ENCODE peak calls at places on chromosomes 16 and 17, in five cellular contexts. One of them, this sample, is unnamed.

GRCh38 chr16:58462499-58462996 is 37.4 kb upstream of the NDRG4 start:
- DNase-seq in AG04450: no peak
- DNase-seq in GM12865: no peak
- DNase-seq in retinal pigment epithelial cell: no peak
- DNase-seq in sigmoid colon: no peak
- DNase-seq in this sample: no peak

GRCh38 chr17:2056221-2057129 is 1.6 kb downstream of the HIC1 start:
- DNase-seq in GM12865: peak
- DNase-seq in AG04450: no peak
- DNase-seq in retinal pigment epithelial cell: no peak
- DNase-seq in sigmoid colon: peak
- DNase-seq in this sample: peak

GRCh38 chr16:177394-177822 is 928 bp downstream of the HBA1 start:
- DNase-seq in sigmoid colon: no peak
- DNase-seq in retinal pigment epithelial cell: no peak
- DNase-seq in GM12865: no peak
- DNase-seq in AG04450: no peak
- DNase-seq in this sample: no peak

GRCh38 chr16:66606000-66606751 is 1.7 kb downstream of the CMTM3 start:
- DNase-seq in sigmoid colon: no peak
- DNase-seq in GM12865: peak
- DNase-seq in retinal pigment epithelial cell: no peak
- DNase-seq in AG04450: no peak
- DNase-seq in this sample: peak

GRCh38 chr17:3928394-3928793 is 12.1 kb upstream of the P2RX1 start:
- DNase-seq in AG04450: no peak
- DNase-seq in GM12865: no peak
- DNase-seq in retinal pigment epithelial cell: no peak
- DNase-seq in sigmoid colon: no peak
- DNase-seq in this sample: no peak

GRCh38 chr16:89371968-89372634 is 118.3 kb downstream of the ANKRD11 start:
- DNase-seq in AG04450: no peak
- DNase-seq in sigmoid colon: no peak
- DNase-seq in GM12865: no peak
- DNase-seq in retinal pigment epithelial cell: no peak
- DNase-seq in this sample: no peak

GRCh38 chr17:62780273-62780672 is 27.8 kb downstream of the MARCHF10 start:
- DNase-seq in sigmoid colon: no peak
- DNase-seq in GM12865: no peak
- DNase-seq in retinal pigment epithelial cell: no peak
- DNase-seq in AG04450: no peak
- DNase-seq in this sample: no peak

GRCh38 chr16:82852388-82852998 is 225.7 kb downstream of the CDH13 start:
- DNase-seq in GM12865: no peak
- DNase-seq in AG04450: no peak
- DNase-seq in sigmoid colon: no peak
- DNase-seq in retinal pigment epithelial cell: no peak
- DNase-seq in this sample: no peak

GRCh38 chr16:22270525-22270924 is 26.7 kb upstream of the POLR3E start:
- DNase-seq in AG04450: no peak
- DNase-seq in GM12865: peak
- DNase-seq in retinal pigment epithelial cell: no peak
- DNase-seq in sigmoid colon: no peak
- DNase-seq in this sample: no peak

GRCh38 chr17:77434136-77435114 is 293.7 kb downstream of the SEC14L1 start:
- DNase-seq in sigmoid colon: no peak
- DNase-seq in GM12865: no peak
- DNase-seq in retinal pigment epithelial cell: no peak
- DNase-seq in AG04450: no peak
- DNase-seq in this sample: no peak

GRCh38 chr17:8630227-8630801 is at the start of gene MYH10:
- DNase-seq in sigmoid colon: peak
- DNase-seq in retinal pigment epithelial cell: no peak
- DNase-seq in GM12865: no peak
- DNase-seq in AG04450: no peak
- DNase-seq in this sample: no peak

GRCh38 chr16:66508261-66508913 is 41.5 kb downstream of the TK2 start:
- DNase-seq in GM12865: peak
- DNase-seq in AG04450: no peak
- DNase-seq in sigmoid colon: peak
- DNase-seq in retinal pigment epithelial cell: peak
- DNase-seq in this sample: no peak

GRCh38 chr17:82956726-82957468 is 117.1 kb upstream of the ZNF750 start:
- DNase-seq in GM12865: no peak
- DNase-seq in retinal pigment epithelial cell: no peak
- DNase-seq in AG04450: no peak
- DNase-seq in sigmoid colon: peak
- DNase-seq in this sample: no peak

GRCh38 chr17:38431343-38432145 is 3.3 kb downstream of the ARHGAP23 start:
- DNase-seq in AG04450: no peak
- DNase-seq in GM12865: no peak
- DNase-seq in sigmoid colon: no peak
- DNase-seq in retinal pigment epithelial cell: no peak
- DNase-seq in this sample: no peak

GRCh38 chr16:57800213-57801097 is 1.8 kb downstream of the KIFC3 start:
- DNase-seq in GM12865: no peak
- DNase-seq in sigmoid colon: no peak
- DNase-seq in AG04450: no peak
- DNase-seq in retinal pigment epithelial cell: no peak
- DNase-seq in this sample: no peak

GRCh38 chr17:2054740-2055493 is at the start of gene HIC1:
- DNase-seq in sigmoid colon: peak
- DNase-seq in GM12865: peak
- DNase-seq in AG04450: no peak
- DNase-seq in retinal pigment epithelial cell: no peak
- DNase-seq in this sample: peak

GRCh38 chr16:8278181-8278580 is 312.1 kb downstream of the TMEM114 start:
- DNase-seq in sigmoid colon: no peak
- DNase-seq in AG04450: no peak
- DNase-seq in GM12865: no peak
- DNase-seq in retinal pigment epithelial cell: no peak
- DNase-seq in this sample: no peak

GRCh38 chr16:87465306-87465705 is 27.5 kb downstream of the ZCCHC14 start:
- DNase-seq in AG04450: peak
- DNase-seq in retinal pigment epithelial cell: peak
- DNase-seq in sigmoid colon: peak
- DNase-seq in GM12865: no peak
- DNase-seq in this sample: no peak

GRCh38 chr17:30590086-30590485 is 112.9 kb downstream of the GOSR1 start:
- DNase-seq in AG04450: no peak
- DNase-seq in retinal pigment epithelial cell: no peak
- DNase-seq in sigmoid colon: no peak
- DNase-seq in GM12865: no peak
- DNase-seq in this sample: no peak

GRCh38 chr16:55642611-55643010 is 13.2 kb upstream of the SLC6A2 start:
- DNase-seq in GM12865: no peak
- DNase-seq in retinal pigment epithelial cell: no peak
- DNase-seq in sigmoid colon: no peak
- DNase-seq in AG04450: no peak
- DNase-seq in this sample: no peak

GRCh38 chr16:55645986-55646385 is 9.8 kb upstream of the SLC6A2 start:
- DNase-seq in retinal pigment epithelial cell: no peak
- DNase-seq in sigmoid colon: no peak
- DNase-seq in AG04450: no peak
- DNase-seq in GM12865: no peak
- DNase-seq in this sample: no peak

GRCh38 chr16:55641430-55642056 is 14.2 kb upstream of the SLC6A2 start:
- DNase-seq in retinal pigment epithelial cell: no peak
- DNase-seq in sigmoid colon: no peak
- DNase-seq in AG04450: no peak
- DNase-seq in GM12865: no peak
- DNase-seq in this sample: no peak

GRCh38 chr16:55640714-55641327 is 15.0 kb upstream of the SLC6A2 start:
- DNase-seq in sigmoid colon: no peak
- DNase-seq in retinal pigment epithelial cell: no peak
- DNase-seq in GM12865: no peak
- DNase-seq in AG04450: no peak
- DNase-seq in this sample: no peak

GRCh38 chr16:55643161-55643970 is 12.4 kb upstream of the SLC6A2 start:
- DNase-seq in sigmoid colon: no peak
- DNase-seq in GM12865: no peak
- DNase-seq in AG04450: no peak
- DNase-seq in retinal pigment epithelial cell: no peak
- DNase-seq in this sample: no peak
- TF ChIP-seq CTCF in sigmoid colon: no peak
- TF ChIP-seq CTCF in GM12865: no peak
- TF ChIP-seq CTCF in AG04450: peak
- TF ChIP-seq CTCF in retinal pigment epithelial cell: peak
- TF ChIP-seq CTCF in this sample: no peak

GRCh38 chr17:40443196-40443987 is at the start of gene IGFBP4:
- DNase-seq in sigmoid colon: peak
- DNase-seq in GM12865: peak
- DNase-seq in AG04450: no peak
- DNase-seq in retinal pigment epithelial cell: no peak
- DNase-seq in this sample: peak
- TF ChIP-seq CTCF in sigmoid colon: no peak
- TF ChIP-seq CTCF in GM12865: peak
- TF ChIP-seq CTCF in AG04450: peak
- TF ChIP-seq CTCF in retinal pigment epithelial cell: peak
- TF ChIP-seq CTCF in this sample: peak

DNA sequence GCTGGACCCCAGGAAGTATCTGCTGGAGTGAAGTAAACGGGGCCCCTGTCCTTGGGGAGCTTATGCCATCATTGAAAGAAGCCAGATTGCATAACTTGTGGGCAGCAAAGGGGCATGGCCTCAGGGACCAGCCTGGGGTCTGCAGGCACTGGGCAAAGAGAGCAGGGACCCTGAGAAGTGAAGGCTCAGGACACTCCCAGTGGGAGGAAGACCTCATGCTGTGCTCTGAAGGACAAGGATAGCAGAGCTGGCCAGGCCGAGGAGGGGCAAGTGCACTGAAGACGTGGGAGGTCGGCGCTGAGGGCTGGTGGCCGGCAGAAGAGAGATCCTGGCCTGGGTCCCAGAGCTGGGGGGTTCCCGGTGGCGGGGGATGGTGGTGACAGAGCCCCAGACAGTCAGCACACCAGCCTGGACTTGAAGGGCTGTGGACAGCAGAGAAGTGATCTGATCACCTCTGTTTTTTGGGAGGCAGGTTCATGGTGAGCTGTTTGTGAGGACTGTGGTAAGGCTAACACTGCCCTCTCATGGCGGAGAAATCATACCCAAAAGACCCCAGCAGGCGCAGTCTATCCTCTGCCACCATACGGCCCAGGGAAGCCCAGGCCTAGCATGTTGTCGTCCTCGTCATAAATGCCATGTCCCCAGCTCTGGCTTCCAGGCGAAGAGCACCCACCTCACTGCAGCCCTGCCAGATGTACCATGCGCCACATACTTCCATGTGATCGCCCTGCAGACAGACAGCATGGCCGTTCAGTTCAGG is 7.1 kb upstream of the CNP start:
- DNase-seq in GM12865: peak
- DNase-seq in AG04450: peak
- DNase-seq in sigmoid colon: no peak
- DNase-seq in retinal pigment epithelial cell: no peak
- DNase-seq in this sample: peak
- TF ChIP-seq CTCF in GM12865: peak
- TF ChIP-seq CTCF in AG04450: peak
- TF ChIP-seq CTCF in sigmoid colon: no peak
- TF ChIP-seq CTCF in retinal pigment epithelial cell: peak
- TF ChIP-seq CTCF in this sample: no peak

DNA sequence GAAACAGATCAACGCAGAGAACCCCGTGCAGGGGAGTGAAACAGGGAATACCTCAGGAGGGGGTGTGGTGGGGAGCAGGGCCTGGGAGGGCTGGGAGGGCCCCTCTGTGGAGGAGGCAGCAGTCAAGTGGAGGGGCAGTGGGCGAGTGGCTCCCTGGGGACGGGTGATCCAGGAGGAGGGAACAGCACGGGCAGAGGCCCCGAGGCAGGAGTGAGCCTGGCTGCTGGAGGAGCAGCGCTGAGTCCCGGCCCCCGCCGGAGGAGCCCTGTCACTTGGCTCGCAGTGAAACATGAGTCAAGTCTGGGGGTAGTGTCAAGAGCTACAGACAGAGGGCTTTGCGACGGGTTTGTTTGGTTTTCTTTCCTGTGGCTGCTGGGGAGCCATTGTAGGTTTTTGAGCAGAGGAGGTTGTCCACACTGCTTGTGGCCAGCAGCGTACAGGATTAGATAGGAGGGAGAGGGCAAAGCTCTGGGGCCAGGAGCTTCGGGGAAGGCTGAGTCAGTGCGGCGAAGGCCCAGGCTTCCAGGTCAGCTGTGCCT is 115.7 kb upstream of the CIBAR2 start:
- DNase-seq in GM12865: peak
- DNase-seq in retinal pigment epithelial cell: no peak
- DNase-seq in AG04450: no peak
- DNase-seq in sigmoid colon: peak
- DNase-seq in this sample: peak
- TF ChIP-seq CTCF in GM12865: no peak
- TF ChIP-seq CTCF in retinal pigment epithelial cell: peak
- TF ChIP-seq CTCF in AG04450: peak
- TF ChIP-seq CTCF in sigmoid colon: no peak
- TF ChIP-seq CTCF in this sample: no peak

DNA sequence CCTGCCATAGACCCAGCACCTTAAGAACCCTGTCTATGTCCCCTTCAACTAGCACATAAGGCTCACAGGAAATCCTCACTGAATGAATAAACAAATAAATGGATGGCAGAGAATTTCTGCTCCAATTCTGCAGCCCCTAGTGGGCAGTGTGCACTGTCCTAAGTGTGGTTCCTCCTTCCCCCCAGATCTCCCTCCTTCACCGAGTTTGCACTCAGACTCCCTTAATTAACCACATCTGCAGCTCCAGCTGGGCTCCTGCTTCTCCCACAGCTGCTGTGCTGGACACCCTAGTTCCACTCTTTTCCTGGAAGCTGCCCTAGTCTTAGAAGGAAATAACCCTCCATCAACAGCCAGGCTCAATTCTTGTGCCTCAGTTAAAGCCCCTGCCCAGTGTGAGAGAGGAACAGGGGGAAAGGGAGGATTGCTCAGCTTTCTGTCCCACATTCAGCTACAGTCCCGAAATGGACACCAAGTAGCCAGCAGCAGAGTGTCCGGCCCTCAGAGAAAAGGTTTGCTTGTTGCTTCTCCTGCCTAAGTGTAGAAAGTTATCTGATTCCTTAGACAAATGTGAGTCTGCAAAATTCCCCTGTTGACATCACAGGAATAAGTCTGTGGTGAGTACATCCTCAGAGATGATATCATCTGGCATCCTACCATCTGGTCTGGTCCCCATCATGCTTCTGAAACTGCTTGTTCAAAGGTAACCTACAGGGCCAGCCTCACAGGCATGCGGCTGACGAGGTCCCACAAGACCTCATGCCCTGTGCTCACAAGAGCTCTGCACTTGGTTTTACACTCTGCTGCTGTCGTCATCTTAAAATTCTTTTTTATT is 12.3 kb downstream of the LRRC3C start:
- DNase-seq in retinal pigment epithelial cell: no peak
- DNase-seq in AG04450: peak
- DNase-seq in GM12865: peak
- DNase-seq in sigmoid colon: no peak
- DNase-seq in this sample: peak
- TF ChIP-seq CTCF in retinal pigment epithelial cell: peak
- TF ChIP-seq CTCF in AG04450: peak
- TF ChIP-seq CTCF in GM12865: peak
- TF ChIP-seq CTCF in sigmoid colon: no peak
- TF ChIP-seq CTCF in this sample: peak